ENCODE peak calls at places on chromosomes 4 and X, in eight cellular contexts. E is stimulated activated CD8-positive, alpha-beta memory T cell treated with anti-CD3 and anti-CD28 coated beads, Interleukin-15, amount 100 ng/mL, for 4 hours; A is activated CD4-positive, alpha-beta T cell treated with anti-CD3 and anti-CD28 coated beads, Interleukin-2, amount 50 U/mL, for 48 hours; Z is cardiac fibroblast; J is chondrocyte; S is DND-41; Q is stimulated activated CD4-positive, alpha-beta T cell treated with anti-CD3 and anti-CD28 coated beads, Interleukin-1b, Interleukin-23, amount 100 ng/mL, for 1 hour; V is RKO. C is an unnamed sample.

GRCh38 chr4:187865914-187866313 is 129.7 kb upstream of the ZFP42 start:
- DNase-seq in E (no peak), A (no peak), Z (no peak), J (no peak), S (no peak), Q (no peak), V (peak), C (no peak)

GRCh38 chrX:8873102-8873501 is 71.9 kb upstream of the FAM9A start:
- DNase-seq in E (no peak), A (no peak), Z (no peak), J (no peak), S (no peak), Q (no peak), V (no peak), C (no peak)

GRCh38 chr4:7366180-7366957 is 68.4 kb downstream of the PSAPL1 start:
- DNase-seq in E (no peak), A (no peak), Z (no peak), J (no peak), S (no peak), Q (no peak), V (no peak), C (no peak)

GRCh38 chr4:3439391-3439790 is 2.4 kb upstream of the HGFAC start:
- DNase-seq in E (no peak), A (no peak), Z (no peak), J (no peak), S (no peak), Q (no peak), V (no peak), C (no peak)

GRCh38 chr4:6501171-6501570 is 28.8 kb upstream of the PPP2R2C start:
- DNase-seq in E (no peak), A (no peak), Z (no peak), J (no peak), S (no peak), Q (no peak), V (no peak), C (no peak)

GRCh38 chr4:139011220-139011950 is 4.2 kb upstream of the NOCT start:
- DNase-seq in E (no peak), A (no peak), Z (no peak), J (no peak), S (no peak), Q (no peak), V (no peak), C (no peak)

GRCh38 chr4:7978907-7979651 is 39.4 kb upstream of the AFAP1 start:
- DNase-seq in E (no peak), A (no peak), Z (peak), J (no peak), S (no peak), Q (no peak), V (no peak), C (no peak)

GRCh38 chr4:41213563-41214157 is 682 bp downstream of the APBB2 start:
- DNase-seq in E (no peak), A (peak), Z (no peak), J (no peak), S (no peak), Q (no peak), V (peak), C (no peak)

GRCh38 chrX:147478899-147479298 is 432.8 kb upstream of the FMR1 start:
- DNase-seq in E (no peak), A (no peak), Z (no peak), J (no peak), S (no peak), Q (no peak), V (no peak), C (no peak)

GRCh38 chrX:132532955-132533354 is 44.1 kb upstream of the MBNL3 start:
- DNase-seq in E (no peak), A (no peak), Z (no peak), J (no peak), S (no peak), Q (no peak), V (no peak), C (no peak)

GRCh38 chr4:98657531-98658286 is 702 bp downstream of the TSPAN5 start:
- DNase-seq in E (peak), A (peak), Z (peak), J (no peak), S (no peak), Q (no peak), V (peak), C (no peak)

GRCh38 chrX:153820601-153821000 is 9.7 kb downstream of the PDZD4 start:
- DNase-seq in E (no peak), A (no peak), Z (no peak), J (no peak), S (peak), Q (no peak), V (no peak), C (no peak)

GRCh38 chrX:37824491-37825224 is 22.7 kb downstream of the DYNLT3 start:
- DNase-seq in E (no peak), A (no peak), Z (no peak), J (no peak), S (peak), Q (no peak), V (no peak), C (no peak)

GRCh38 chrX:115360220-115360781 is 70.8 kb downstream of the LUZP4 start:
- DNase-seq in E (no peak), A (no peak), Z (peak), J (no peak), S (no peak), Q (no peak), V (no peak), C (no peak)

GRCh38 chr4:2731907-2732314 is 24.2 kb downstream of the TNIP2 start:
- DNase-seq in E (no peak), A (no peak), Z (no peak), J (peak), S (no peak), Q (no peak), V (no peak), C (no peak)

GRCh38 chrX:70494441-70494840 is 49.8 kb downstream of the DLG3 start:
- DNase-seq in E (no peak), A (peak), Z (no peak), J (no peak), S (no peak), Q (no peak), V (peak), C (no peak)

GRCh38 chrX:153974003-153974725 is 1.6 kb downstream of the TMEM187 start:
- DNase-seq in E (no peak), A (no peak), Z (no peak), J (peak), S (no peak), Q (no peak), V (no peak), C (no peak)

GRCh38 chrX:20609916-20610415 is 343.3 kb upstream of the RPS6KA3 start:
- DNase-seq in E (no peak), A (no peak), Z (no peak), J (no peak), S (no peak), Q (no peak), V (no peak), C (no peak)

C was measured in esophagus squamous epithelium.